ENCODE peak calls at places on chromosomes 3 and 15, in six cellular contexts. W is HepG2, D is K562, L is A549, Y is H1, I is endothelial cell of umbilical vein. J is an unnamed sample.

GRCh38 chr3:151864423-151865101 is 8.9 kb upstream of the SUCNR1 start:
- DNase-seq in W (no peak), D (no peak), L (peak), Y (no peak), I (peak), J (no peak)

GRCh38 chr15:61943992-61944391 is 116.3 kb downstream of the VPS13C start:
- DNase-seq in W (no peak), D (no peak), L (no peak), Y (no peak), I (no peak), J (no peak)

GRCh38 chr3:23996058-23996457 is 51.0 kb downstream of the NR1D2 start:
- DNase-seq in W (no peak), D (no peak), L (no peak), Y (no peak), I (no peak), J (no peak)

GRCh38 chr3:111785034-111785433 is 74.0 kb upstream of the PHLDB2 start:
- DNase-seq in W (no peak), D (no peak), L (no peak), Y (no peak), I (no peak), J (no peak)

GRCh38 chr3:159239054-159239453 is 437.2 kb downstream of the MFSD1 start:
- DNase-seq in W (no peak), D (no peak), L (no peak), Y (no peak), I (no peak), J (no peak)

GRCh38 chr3:81888822-81889557 is 127.5 kb upstream of the GBE1 start:
- DNase-seq in W (no peak), D (no peak), L (no peak), Y (no peak), I (no peak), J (no peak)

GRCh38 chr3:55658297-55659022 is 171.4 kb upstream of the WNT5A start:
- DNase-seq in W (no peak), D (no peak), L (no peak), Y (no peak), I (no peak), J (no peak)

GRCh38 chr3:106168941-106169340 is 300.1 kb upstream of the CBLB start:
- DNase-seq in W (no peak), D (no peak), L (no peak), Y (no peak), I (no peak), J (no peak)

GRCh38 chr3:151903501-151903991 is 30.1 kb downstream of the SUCNR1 start:
- DNase-seq in W (no peak), D (no peak), L (no peak), Y (no peak), I (peak), J (no peak)

GRCh38 chr15:93286456-93286855 is 197.4 kb upstream of the RGMA start:
- DNase-seq in W (no peak), D (no peak), L (no peak), Y (no peak), I (no peak), J (no peak)

GRCh38 chr3:197749315-197749600 is 425 bp upstream of the FYTTD1 start:
- DNase-seq in W (no peak), D (peak), L (peak), Y (no peak), I (no peak), J (peak)

GRCh38 chr3:102057781-102058421 is 208.6 kb downstream of the NFKBIZ start:
- DNase-seq in W (no peak), D (no peak), L (no peak), Y (no peak), I (no peak), J (no peak)

GRCh38 chr3:148020880-148021279 is 611.7 kb downstream of the ZIC1 start:
- DNase-seq in W (no peak), D (no peak), L (no peak), Y (no peak), I (no peak), J (no peak)

GRCh38 chr15:58387130-58387529 is 44.7 kb upstream of the LIPC start:
- DNase-seq in W (no peak), D (no peak), L (no peak), Y (no peak), I (no peak), J (no peak)

GRCh38 chr3:102068327-102068726 is 219.0 kb downstream of the NFKBIZ start:
- DNase-seq in W (no peak), D (no peak), L (no peak), Y (no peak), I (peak), J (no peak)

GRCh38 chr3:126485131-126485530 is 9.4 kb upstream of the ZXDC start:
- DNase-seq in W (no peak), D (no peak), L (no peak), Y (no peak), I (no peak), J (no peak)
- TF ChIP-seq JUN in W (no peak), D (no peak), L (no peak), Y (no peak), I (no peak), J (no peak)

GRCh38 chr3:17639257-17639656 is 103.2 kb downstream of the TBC1D5 start:
- DNase-seq in W (no peak), D (no peak), L (peak), Y (no peak), I (peak), J (no peak)
- TF ChIP-seq JUN in W (no peak), D (peak), L (no peak), Y (no peak), I (peak), J (no peak)

GRCh38 chr3:44628716-44629115 is 3.9 kb downstream of the ZNF197 start:
- DNase-seq in W (no peak), D (no peak), L (no peak), Y (no peak), I (no peak), J (no peak)

DNA sequence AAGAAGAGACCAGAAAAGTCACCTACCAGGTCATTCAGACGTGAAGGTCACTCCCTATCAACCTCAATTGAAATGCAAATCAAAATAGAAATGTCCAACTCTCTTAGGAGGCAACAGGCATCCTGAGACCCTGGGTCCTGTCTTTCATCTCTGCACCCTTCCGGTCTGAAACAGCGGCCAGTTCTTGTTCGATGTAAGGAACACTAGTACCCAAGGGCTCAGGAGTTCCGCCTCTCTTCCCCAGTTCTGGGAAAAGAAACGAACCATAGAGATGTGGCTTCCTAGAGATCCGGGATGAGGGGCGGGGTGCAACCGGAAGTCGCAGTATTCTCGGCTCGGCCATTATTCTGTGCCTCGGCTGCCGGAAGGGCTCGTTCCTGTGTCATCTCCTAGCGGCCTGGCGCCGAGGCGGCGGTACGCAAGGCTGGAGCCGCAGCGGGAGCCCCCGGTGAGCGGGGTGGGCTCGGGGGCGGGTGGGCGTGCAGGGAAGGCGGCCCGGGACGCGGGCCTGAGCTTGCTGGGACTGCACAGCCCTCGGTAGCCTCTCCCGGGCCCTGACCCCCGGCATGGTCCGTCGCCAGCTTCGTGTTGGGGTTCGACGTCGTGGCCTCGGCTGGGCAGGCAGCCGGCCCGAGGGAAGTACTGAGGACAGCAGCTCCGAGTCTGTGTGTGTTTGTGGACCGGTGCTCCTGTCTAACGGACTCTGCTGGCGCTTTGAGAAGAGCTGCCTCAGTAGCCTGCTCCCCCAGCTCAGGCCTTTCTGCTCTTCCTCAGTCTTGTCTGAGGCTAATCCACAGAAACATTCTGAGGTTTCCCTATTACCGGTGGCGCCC is at the start of gene ZNF197:
- DNase-seq in W (peak), D (peak), L (peak), Y (peak), I (peak), J (peak)
- TF ChIP-seq JUN in W (no peak), D (no peak), L (peak), Y (no peak), I (no peak), J (no peak)

DNA sequence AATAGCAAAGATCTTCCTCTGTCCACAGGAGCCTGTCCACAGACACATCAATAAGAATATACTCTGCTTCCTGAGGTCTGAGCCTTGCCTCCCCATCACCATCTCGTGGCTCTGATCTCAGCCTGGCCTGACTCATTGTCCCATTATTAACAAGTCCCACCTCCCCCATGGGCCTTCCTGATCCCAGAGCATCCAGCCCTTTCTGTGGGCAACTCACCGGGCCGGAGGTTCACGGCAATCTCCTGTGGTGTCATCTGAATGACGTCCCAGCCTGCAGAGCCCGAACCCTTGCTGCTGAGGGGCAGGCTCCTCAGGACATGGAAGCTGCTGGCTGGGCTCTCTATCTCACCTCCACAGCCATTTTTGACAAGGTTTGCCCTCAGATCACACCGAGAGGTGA is 28.1 kb downstream of the ITGB5 start:
- DNase-seq in W (no peak), D (no peak), L (peak), Y (no peak), I (peak), J (no peak)
- TF ChIP-seq JUN in W (no peak), D (no peak), L (peak), Y (no peak), I (no peak), J (no peak)

DNA sequence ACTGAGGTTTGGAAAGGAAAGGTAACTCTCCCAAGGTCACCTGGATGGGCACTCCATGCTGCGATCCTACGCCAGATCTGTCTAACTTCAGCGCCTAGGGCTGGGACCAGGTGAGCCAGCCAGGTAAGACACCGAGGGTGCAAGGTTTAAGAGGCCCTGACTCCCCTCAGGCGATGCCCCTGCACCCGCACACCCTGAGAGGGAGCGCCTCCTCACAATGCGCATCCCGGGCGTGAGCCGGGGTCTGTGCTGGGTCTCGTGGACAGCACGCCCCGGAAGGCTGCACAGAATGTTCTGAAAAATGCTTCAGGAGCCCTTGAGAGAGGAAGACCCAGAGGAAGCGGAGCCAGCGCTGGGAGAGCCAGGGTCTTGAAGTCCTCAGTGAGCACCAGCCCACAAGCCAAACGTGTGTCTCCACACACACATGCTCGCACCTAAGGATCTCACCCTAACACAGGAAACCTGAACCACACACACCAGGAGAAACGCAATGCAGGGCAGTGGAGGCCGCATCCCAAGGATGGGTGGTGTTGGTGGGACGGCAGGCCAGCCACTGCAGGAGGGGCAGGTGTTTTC is 142.0 kb downstream of the ADAMTS17 start:
- DNase-seq in W (no peak), D (no peak), L (no peak), Y (peak), I (no peak), J (no peak)
- TF ChIP-seq JUN in W (no peak), D (no peak), L (no peak), Y (no peak), I (no peak), J (no peak)